ENCODE peak calls at places on chromosome 11, in seven cellular contexts. B is neural progenitor cell; I is activated T-cell treated with anti-CD3 and anti-CD28 coated beads for 48 hours; Y is DMS53; W is CD8-positive, alpha-beta T cell; A is GM04503; F is body of pancreas. O is an unnamed sample.

GRCh38 chr11:92834296-92835020 is 135.0 kb upstream of the MTNR1B start:
- DNase-seq in B (no peak), I (no peak), Y (no peak), W (no peak), A (no peak), F (no peak), O (no peak)

GRCh38 chr11:635945-636510 is 1.0 kb upstream of the DRD4 start:
- DNase-seq in B (no peak), I (no peak), Y (peak; percentile 38), W (no peak), A (no peak), F (no peak), O (no peak)

GRCh38 chr11:77113382-77114088 is 10.9 kb downstream of the OMP start:
- DNase-seq in B (peak; percentile 70), I (no peak), Y (peak; percentile 76), W (no peak), A (no peak), F (peak; percentile 51), O (no peak)

GRCh38 chr11:96154802-96155520 is 188.0 kb downstream of the MAML2 start:
- DNase-seq in B (no peak), I (no peak), Y (no peak), W (no peak), A (no peak), F (no peak), O (no peak)

GRCh38 chr11:106306942-106307341 is 229.5 kb downstream of the AASDHPPT start:
- DNase-seq in B (no peak), I (no peak), Y (peak; percentile 55), W (no peak), A (no peak), F (no peak), O (no peak)

GRCh38 chr11:64723117-64723906 is at the start of gene NRXN2:
- DNase-seq in B (peak; percentile 94), I (peak; percentile 87), Y (peak; percentile 95), W (peak; percentile 62), A (no peak), F (peak; percentile 82), O (peak; percentile 87)

GRCh38 chr11:107221743-107222142 is 203.5 kb upstream of the GUCY1A2 start:
- DNase-seq in B (no peak), I (no peak), Y (no peak), W (no peak), A (no peak), F (no peak), O (no peak)

GRCh38 chr11:130671801-130672700 is 223.6 kb downstream of the ADAMTS15 start:
- DNase-seq in B (peak; percentile 51), I (no peak), Y (peak; percentile 23), W (no peak), A (peak; percentile 83), F (peak; percentile 66), O (no peak)

GRCh38 chr11:122883682-122883981 is 1.1 kb downstream of the JHY start:
- DNase-seq in B (no peak), I (no peak), Y (no peak), W (no peak), A (no peak), F (no peak), O (no peak)

GRCh38 chr11:73259406-73260126 is 12.6 kb upstream of the P2RY6 start:
- DNase-seq in B (no peak), I (no peak), Y (no peak), W (no peak), A (no peak), F (no peak), O (no peak)

GRCh38 chr11:72079776-72080325 is 491 bp downstream of the NUMA1 start:
- DNase-seq in B (no peak), I (no peak), Y (peak; percentile 74), W (no peak), A (no peak), F (peak; percentile 19), O (no peak)

GRCh38 chr11:72451836-72452376 is 17.6 kb upstream of the CLPB start:
- DNase-seq in B (no peak), I (no peak), Y (no peak), W (no peak), A (no peak), F (no peak), O (no peak)

GRCh38 chr11:70040869-70041501 is 37.1 kb upstream of the ANO1 start:
- DNase-seq in B (no peak), I (no peak), Y (no peak), W (no peak), A (no peak), F (no peak), O (no peak)

GRCh38 chr11:16412525-16413194 is 56.3 kb upstream of the SOX6 start:
- DNase-seq in B (no peak), I (no peak), Y (no peak), W (no peak), A (no peak), F (no peak), O (no peak)

GRCh38 chr11:10303558-10304363 is 1.1 kb upstream of the ADM start:
- DNase-seq in B (peak; percentile 41), I (no peak), Y (peak; percentile 84), W (no peak), A (no peak), F (peak; percentile 38), O (no peak)

GRCh38 chr11:118608268-118609214 is 1.1 kb downstream of the PHLDB1 start:
- DNase-seq in B (peak; percentile 54), I (peak; percentile 52), Y (peak; percentile 72), W (peak; percentile 72), A (no peak), F (peak; percentile 64), O (peak; percentile 72)

GRCh38 chr11:2348986-2349385 is 28.1 kb upstream of the CD81 start:
- DNase-seq in B (no peak), I (no peak), Y (no peak), W (no peak), A (no peak), F (no peak), O (no peak)

GRCh38 chr11:42528471-42528870 is 783.3 kb upstream of the API5 start:
- DNase-seq in B (no peak), I (no peak), Y (no peak), W (no peak), A (no peak), F (no peak), O (no peak)

GRCh38 chr11:27282806-27283205 is 80.2 kb downstream of the CCDC34 start:
- DNase-seq in B (peak; percentile 10), I (no peak), Y (no peak), W (no peak), A (no peak), F (no peak), O (no peak)

GRCh38 chr11:88345408-88345807 is 7.9 kb upstream of the CTSC start:
- DNase-seq in B (no peak), I (no peak), Y (no peak), W (no peak), A (peak; percentile 32), F (no peak), O (peak; percentile 39)

GRCh38 chr11:88552377-88553029 is 215.0 kb upstream of the CTSC start:
- DNase-seq in B (peak; percentile 73), I (peak; percentile 51), Y (peak; percentile 84), W (no peak), A (peak; percentile 12), F (peak; percentile 50), O (peak; percentile 29)

GRCh38 chr11:67645521-67646457 is 4.7 kb downstream of the ACY3 start:
- DNase-seq in B (no peak), I (no peak), Y (peak; percentile 49), W (no peak), A (no peak), F (peak; percentile 84), O (no peak)

GRCh38 chr11:118364956-118365615 is 5.7 kb downstream of the UBE4A start:
- DNase-seq in B (no peak), I (no peak), Y (no peak), W (no peak), A (no peak), F (no peak), O (no peak)

GRCh38 chr11:2269601-2270321 is 627 bp downstream of the ASCL2 start:
- DNase-seq in B (peak; percentile 87), I (peak; percentile 51), Y (peak; percentile 98), W (no peak), A (no peak), F (peak; percentile 60), O (peak; percentile 32)

GRCh38 chr11:77287136-77287535 is 14.3 kb downstream of the GDPD4 start:
- DNase-seq in B (no peak), I (no peak), Y (no peak), W (no peak), A (no peak), F (no peak), O (no peak)

GRCh38 chr11:108929241-108929640 is 264.4 kb downstream of the DDX10 start:
- DNase-seq in B (no peak), I (no peak), Y (peak; percentile 63), W (no peak), A (peak; percentile 92), F (no peak), O (no peak)